ENCODE peak calls at places on chromosome 13, in nine cellular contexts. M is hepatic stellate cell, B is type B pancreatic cell, J is T-helper 1 cell, Q is foreskin melanocyte, E is esophagus squamous epithelium, D is amniotic epithelial cell, K is Calu3, U is fibroblast of the aortic adventitia. V is an unnamed sample.

GRCh38 chr13:69617587-69617986 is 490.0 kb upstream of the ATXN8OS start:
- DNase-seq in M (no peak), B (no peak), J (no peak), Q (no peak), E (no peak), D (no peak), K (no peak), U (no peak), V (no peak)

GRCh38 chr13:40981361-40981760 is 37.8 kb downstream of the ELF1 start:
- DNase-seq in M (no peak), B (no peak), J (no peak), Q (no peak), E (no peak), D (peak), K (no peak), U (peak), V (peak)

GRCh38 chr13:105991622-105992254 is 543.7 kb downstream of the EFNB2 start:
- DNase-seq in M (no peak), B (no peak), J (no peak), Q (peak), E (no peak), D (peak), K (peak), U (no peak), V (peak)

GRCh38 chr13:67735651-67736050 is 505.5 kb upstream of the PCDH9 start:
- DNase-seq in M (no peak), B (no peak), J (no peak), Q (no peak), E (no peak), D (no peak), K (no peak), U (no peak), V (no peak)

GRCh38 chr13:39311619-39312018 is 273.4 kb downstream of the NHLRC3 start:
- DNase-seq in M (peak), B (no peak), J (no peak), Q (no peak), E (no peak), D (peak), K (no peak), U (peak), V (peak)

GRCh38 chr13:19581675-19582074 is 20.3 kb upstream of the TPTE2 start:
- DNase-seq in M (no peak), B (no peak), J (no peak), Q (no peak), E (no peak), D (no peak), K (no peak), U (no peak), V (no peak)

GRCh38 chr13:28318418-28318995 is 176.4 kb downstream of the FLT1 start:
- DNase-seq in M (no peak), B (no peak), J (no peak), Q (no peak), E (no peak), D (no peak), K (no peak), U (no peak), V (no peak)

GRCh38 chr13:48506092-48506701 is 26.7 kb downstream of the RCBTB2 start:
- DNase-seq in M (no peak), B (no peak), J (no peak), Q (no peak), E (no peak), D (no peak), K (no peak), U (no peak), V (no peak)

GRCh38 chr13:27607125-27607524 is 13.2 kb downstream of the LNX2 start:
- DNase-seq in M (peak), B (no peak), J (no peak), Q (peak), E (no peak), D (peak), K (peak), U (peak), V (peak)

GRCh38 chr13:76620036-76620435 is 266.2 kb downstream of the KCTD12 start:
- DNase-seq in M (no peak), B (no peak), J (no peak), Q (no peak), E (no peak), D (no peak), K (no peak), U (no peak), V (peak)

GRCh38 chr13:52846567-52847321 is 1.7 kb downstream of the PCDH8 start:
- DNase-seq in M (no peak), B (peak), J (no peak), Q (no peak), E (no peak), D (no peak), K (no peak), U (peak), V (peak)

GRCh38 chr13:98254541-98254940 is 77.5 kb upstream of the RNF113B start:
- DNase-seq in M (no peak), B (no peak), J (no peak), Q (no peak), E (no peak), D (no peak), K (no peak), U (peak), V (no peak)

GRCh38 chr13:30713133-30713532 is 22.2 kb upstream of the ALOX5AP start:
- DNase-seq in M (no peak), B (peak), J (no peak), Q (no peak), E (no peak), D (no peak), K (peak), U (no peak), V (peak)

GRCh38 chr13:62919491-62919890 is 1503.8 kb upstream of the PCDH20 start:
- DNase-seq in M (no peak), B (no peak), J (no peak), Q (no peak), E (no peak), D (no peak), K (no peak), U (no peak), V (no peak)

GRCh38 chr13:107531816-107532215 is 683.5 kb downstream of the LIG4 start:
- DNase-seq in M (no peak), B (no peak), J (no peak), Q (no peak), E (no peak), D (peak), K (no peak), U (no peak), V (no peak)

GRCh38 chr13:110531671-110532083 is 29.8 kb downstream of the RAB20 start:
- DNase-seq in M (no peak), B (no peak), J (no peak), Q (no peak), E (no peak), D (no peak), K (no peak), U (no peak), V (no peak)

GRCh38 chr13:31794452-31794851 is 55.1 kb downstream of the RXFP2 start:
- DNase-seq in M (no peak), B (no peak), J (no peak), Q (no peak), E (no peak), D (peak), K (no peak), U (no peak), V (peak)

GRCh38 chr13:111115051-111115840 is at the start of gene ARHGEF7:
- DNase-seq in M (peak), B (no peak), J (no peak), Q (no peak), E (no peak), D (no peak), K (no peak), U (no peak), V (no peak)

GRCh38 chr13:73922728-73923393 is 211.3 kb downstream of the KLF12 start:
- DNase-seq in M (no peak), B (no peak), J (no peak), Q (no peak), E (no peak), D (no peak), K (no peak), U (peak), V (peak)

GRCh38 chr13:51271008-51271407 is 48.8 kb downstream of the FAM124A start:
- DNase-seq in M (no peak), B (no peak), J (no peak), Q (no peak), E (no peak), D (no peak), K (no peak), U (no peak), V (no peak)

GRCh38 chr13:21434588-21434987 is 24.5 kb downstream of the ZDHHC20 start:
- DNase-seq in M (no peak), B (no peak), J (no peak), Q (no peak), E (no peak), D (no peak), K (no peak), U (no peak), V (no peak)

GRCh38 chr13:114115191-114115671 is 17.2 kb downstream of the RASA3 start:
- DNase-seq in M (peak), B (no peak), J (peak), Q (peak), E (no peak), D (peak), K (peak), U (peak), V (peak)

GRCh38 chr13:82878536-82878935 is 1003.7 kb downstream of the SLITRK1 start:
- DNase-seq in M (no peak), B (no peak), J (no peak), Q (no peak), E (no peak), D (no peak), K (no peak), U (no peak), V (no peak)

GRCh38 chr13:30898721-30899188 is 7.3 kb upstream of the MEDAG start:
- DNase-seq in M (peak), B (no peak), J (no peak), Q (no peak), E (no peak), D (peak), K (no peak), U (peak), V (peak)

V was measured in fibroblast of pulmonary artery.